ENCODE peak calls at places on chromosome 12, in seven cellular contexts. One of them, this sample, is unnamed.

GRCh38 chr12:131800594-131801135 is 27.5 kb upstream of the MMP17 start:
- DNase-seq in WTC11: no peak
- DNase-seq in A549: no peak
- DNase-seq in progenitor cell of endocrine pancreas: no peak
- DNase-seq in lower lobe of right lung: no peak
- DNase-seq in lower leg skin: no peak
- DNase-seq in upper lobe of left lung: no peak
- DNase-seq in this sample: no peak

GRCh38 chr12:108831309-108831991 is 25.9 kb downstream of the SSH1 start:
- DNase-seq in WTC11: no peak
- DNase-seq in A549: no peak
- DNase-seq in progenitor cell of endocrine pancreas: no peak
- DNase-seq in lower lobe of right lung: peak
- DNase-seq in lower leg skin: no peak
- DNase-seq in upper lobe of left lung: no peak
- DNase-seq in this sample: no peak

GRCh38 chr12:15662303-15662980 is 126.7 kb downstream of the EPS8 start:
- DNase-seq in WTC11: no peak
- DNase-seq in A549: peak
- DNase-seq in progenitor cell of endocrine pancreas: no peak
- DNase-seq in lower lobe of right lung: no peak
- DNase-seq in lower leg skin: no peak
- DNase-seq in upper lobe of left lung: no peak
- DNase-seq in this sample: no peak

GRCh38 chr12:54129028-54129903 is 59.5 kb downstream of the SMUG1 start:
- DNase-seq in WTC11: no peak
- DNase-seq in A549: no peak
- DNase-seq in progenitor cell of endocrine pancreas: no peak
- DNase-seq in lower lobe of right lung: no peak
- DNase-seq in lower leg skin: no peak
- DNase-seq in upper lobe of left lung: peak
- DNase-seq in this sample: no peak

GRCh38 chr12:95943231-95943842 is at the start of gene AMDHD1:
- DNase-seq in WTC11: peak
- DNase-seq in A549: peak
- DNase-seq in progenitor cell of endocrine pancreas: peak
- DNase-seq in lower lobe of right lung: peak
- DNase-seq in lower leg skin: peak
- DNase-seq in upper lobe of left lung: peak
- DNase-seq in this sample: peak

GRCh38 chr12:38850463-38850862 is 54.9 kb downstream of the CPNE8 start:
- DNase-seq in WTC11: no peak
- DNase-seq in A549: no peak
- DNase-seq in progenitor cell of endocrine pancreas: no peak
- DNase-seq in lower lobe of right lung: no peak
- DNase-seq in lower leg skin: no peak
- DNase-seq in upper lobe of left lung: no peak
- DNase-seq in this sample: no peak

GRCh38 chr12:131963381-131963780 is 13.6 kb downstream of the EP400 start:
- DNase-seq in WTC11: no peak
- DNase-seq in A549: no peak
- DNase-seq in progenitor cell of endocrine pancreas: no peak
- DNase-seq in lower lobe of right lung: no peak
- DNase-seq in lower leg skin: peak
- DNase-seq in upper lobe of left lung: no peak
- DNase-seq in this sample: no peak

GRCh38 chr12:120830052-120830940 is 73.9 kb downstream of the SPPL3 start:
- DNase-seq in WTC11: no peak
- DNase-seq in A549: no peak
- DNase-seq in progenitor cell of endocrine pancreas: no peak
- DNase-seq in lower lobe of right lung: no peak
- DNase-seq in lower leg skin: no peak
- DNase-seq in upper lobe of left lung: no peak
- DNase-seq in this sample: no peak

GRCh38 chr12:105331805-105332251 is 1.3 kb downstream of the C12orf75 start:
- DNase-seq in WTC11: no peak
- DNase-seq in A549: no peak
- DNase-seq in progenitor cell of endocrine pancreas: no peak
- DNase-seq in lower lobe of right lung: no peak
- DNase-seq in lower leg skin: no peak
- DNase-seq in upper lobe of left lung: no peak
- DNase-seq in this sample: no peak

GRCh38 chr12:9707864-9708808 is 24.8 kb downstream of the CLECL1 start:
- DNase-seq in WTC11: peak
- DNase-seq in A549: peak
- DNase-seq in progenitor cell of endocrine pancreas: peak
- DNase-seq in lower lobe of right lung: peak
- DNase-seq in lower leg skin: no peak
- DNase-seq in upper lobe of left lung: no peak
- DNase-seq in this sample: peak

GRCh38 chr12:31970199-31970598 is 11.0 kb downstream of the RESF1 start:
- DNase-seq in WTC11: no peak
- DNase-seq in A549: peak
- DNase-seq in progenitor cell of endocrine pancreas: no peak
- DNase-seq in lower lobe of right lung: no peak
- DNase-seq in lower leg skin: no peak
- DNase-seq in upper lobe of left lung: no peak
- DNase-seq in this sample: no peak

GRCh38 chr12:44876554-44877275 is 600 bp upstream of the NELL2 start:
- DNase-seq in WTC11: peak
- DNase-seq in A549: peak
- DNase-seq in progenitor cell of endocrine pancreas: peak
- DNase-seq in lower lobe of right lung: no peak
- DNase-seq in lower leg skin: no peak
- DNase-seq in upper lobe of left lung: peak
- DNase-seq in this sample: peak

GRCh38 chr12:96465896-96466295 is 23.5 kb upstream of the CFAP54 start:
- DNase-seq in WTC11: no peak
- DNase-seq in A549: no peak
- DNase-seq in progenitor cell of endocrine pancreas: no peak
- DNase-seq in lower lobe of right lung: no peak
- DNase-seq in lower leg skin: no peak
- DNase-seq in upper lobe of left lung: no peak
- DNase-seq in this sample: no peak

GRCh38 chr12:6934110-6934509 is 6.4 kb downstream of the ATN1 start:
- DNase-seq in WTC11: no peak
- DNase-seq in A549: no peak
- DNase-seq in progenitor cell of endocrine pancreas: no peak
- DNase-seq in lower lobe of right lung: no peak
- DNase-seq in lower leg skin: peak
- DNase-seq in upper lobe of left lung: no peak
- DNase-seq in this sample: no peak

GRCh38 chr12:64544796-64545382 is 65.4 kb upstream of the RASSF3 start:
- DNase-seq in WTC11: no peak
- DNase-seq in A549: no peak
- DNase-seq in progenitor cell of endocrine pancreas: no peak
- DNase-seq in lower lobe of right lung: no peak
- DNase-seq in lower leg skin: no peak
- DNase-seq in upper lobe of left lung: no peak
- DNase-seq in this sample: no peak

GRCh38 chr12:104063712-104064030 is 660 bp upstream of the HCFC2 start:
- DNase-seq in WTC11: no peak
- DNase-seq in A549: no peak
- DNase-seq in progenitor cell of endocrine pancreas: no peak
- DNase-seq in lower lobe of right lung: no peak
- DNase-seq in lower leg skin: peak
- DNase-seq in upper lobe of left lung: no peak
- DNase-seq in this sample: no peak

GRCh38 chr12:104213952-104214351 is 1.6 kb upstream of the TXNRD1 start:
- DNase-seq in WTC11: no peak
- DNase-seq in A549: no peak
- DNase-seq in progenitor cell of endocrine pancreas: no peak
- DNase-seq in lower lobe of right lung: no peak
- DNase-seq in lower leg skin: no peak
- DNase-seq in upper lobe of left lung: no peak
- DNase-seq in this sample: no peak

GRCh38 chr12:25495336-25496097 is 57.6 kb downstream of the LMNTD1 start:
- DNase-seq in WTC11: no peak
- DNase-seq in A549: no peak
- DNase-seq in progenitor cell of endocrine pancreas: no peak
- DNase-seq in lower lobe of right lung: no peak
- DNase-seq in lower leg skin: no peak
- DNase-seq in upper lobe of left lung: no peak
- DNase-seq in this sample: no peak

GRCh38 chr12:60201891-60202290 is 606.1 kb downstream of the SLC16A7 start:
- DNase-seq in WTC11: no peak
- DNase-seq in A549: no peak
- DNase-seq in progenitor cell of endocrine pancreas: no peak
- DNase-seq in lower lobe of right lung: no peak
- DNase-seq in lower leg skin: no peak
- DNase-seq in upper lobe of left lung: no peak
- DNase-seq in this sample: no peak

GRCh38 chr12:5177096-5177495 is 133.4 kb downstream of the KCNA5 start:
- DNase-seq in WTC11: no peak
- DNase-seq in A549: no peak
- DNase-seq in progenitor cell of endocrine pancreas: no peak
- DNase-seq in lower lobe of right lung: no peak
- DNase-seq in lower leg skin: peak
- DNase-seq in upper lobe of left lung: no peak
- DNase-seq in this sample: no peak

GRCh38 chr12:120583478-120584030 is 2.4 kb upstream of the POP5 start:
- DNase-seq in WTC11: peak
- DNase-seq in A549: peak
- DNase-seq in progenitor cell of endocrine pancreas: peak
- DNase-seq in lower lobe of right lung: peak
- DNase-seq in lower leg skin: peak
- DNase-seq in upper lobe of left lung: peak
- DNase-seq in this sample: peak

GRCh38 chr12:46259713-46260112 is 9.1 kb downstream of the SLC38A1 start:
- DNase-seq in WTC11: no peak
- DNase-seq in A549: no peak
- DNase-seq in progenitor cell of endocrine pancreas: no peak
- DNase-seq in lower lobe of right lung: no peak
- DNase-seq in lower leg skin: no peak
- DNase-seq in upper lobe of left lung: no peak
- DNase-seq in this sample: no peak

GRCh38 chr12:4579305-4580097 is 17.5 kb downstream of the DYRK4 start:
- DNase-seq in WTC11: no peak
- DNase-seq in A549: peak
- DNase-seq in progenitor cell of endocrine pancreas: no peak
- DNase-seq in lower lobe of right lung: no peak
- DNase-seq in lower leg skin: no peak
- DNase-seq in upper lobe of left lung: no peak
- DNase-seq in this sample: no peak

GRCh38 chr12:64299628-64300027 is 77.5 kb upstream of the KICS2 start:
- DNase-seq in WTC11: no peak
- DNase-seq in A549: no peak
- DNase-seq in progenitor cell of endocrine pancreas: no peak
- DNase-seq in lower lobe of right lung: no peak
- DNase-seq in lower leg skin: no peak
- DNase-seq in upper lobe of left lung: no peak
- DNase-seq in this sample: no peak

GRCh38 chr12:26970136-26970535 is 31.9 kb downstream of the FGFR1OP2 start:
- DNase-seq in WTC11: no peak
- DNase-seq in A549: no peak
- DNase-seq in progenitor cell of endocrine pancreas: no peak
- DNase-seq in lower lobe of right lung: no peak
- DNase-seq in lower leg skin: no peak
- DNase-seq in upper lobe of left lung: no peak
- DNase-seq in this sample: no peak

GRCh38 chr12:26976687-26977086 is 37.5 kb downstream of the TM7SF3 start:
- DNase-seq in WTC11: no peak
- DNase-seq in A549: no peak
- DNase-seq in progenitor cell of endocrine pancreas: no peak
- DNase-seq in lower lobe of right lung: no peak
- DNase-seq in lower leg skin: no peak
- DNase-seq in upper lobe of left lung: no peak
- DNase-seq in this sample: no peak

GRCh38 chr12:26966842-26967241 is 28.6 kb downstream of the FGFR1OP2 start:
- DNase-seq in WTC11: no peak
- DNase-seq in A549: no peak
- DNase-seq in progenitor cell of endocrine pancreas: no peak
- DNase-seq in lower lobe of right lung: no peak
- DNase-seq in lower leg skin: no peak
- DNase-seq in upper lobe of left lung: no peak
- DNase-seq in this sample: no peak

GRCh38 chr12:26971963-26972362 is 33.7 kb downstream of the FGFR1OP2 start:
- DNase-seq in WTC11: no peak
- DNase-seq in A549: no peak
- DNase-seq in progenitor cell of endocrine pancreas: no peak
- DNase-seq in lower lobe of right lung: no peak
- DNase-seq in lower leg skin: no peak
- DNase-seq in upper lobe of left lung: no peak
- DNase-seq in this sample: no peak
- TF ChIP-seq CTCF in WTC11: no peak
- TF ChIP-seq CTCF in A549: no peak
- TF ChIP-seq CTCF in progenitor cell of endocrine pancreas: no peak
- TF ChIP-seq CTCF in lower lobe of right lung: no peak
- TF ChIP-seq CTCF in lower leg skin: no peak
- TF ChIP-seq CTCF in upper lobe of left lung: no peak
- TF ChIP-seq CTCF in this sample: no peak

DNA sequence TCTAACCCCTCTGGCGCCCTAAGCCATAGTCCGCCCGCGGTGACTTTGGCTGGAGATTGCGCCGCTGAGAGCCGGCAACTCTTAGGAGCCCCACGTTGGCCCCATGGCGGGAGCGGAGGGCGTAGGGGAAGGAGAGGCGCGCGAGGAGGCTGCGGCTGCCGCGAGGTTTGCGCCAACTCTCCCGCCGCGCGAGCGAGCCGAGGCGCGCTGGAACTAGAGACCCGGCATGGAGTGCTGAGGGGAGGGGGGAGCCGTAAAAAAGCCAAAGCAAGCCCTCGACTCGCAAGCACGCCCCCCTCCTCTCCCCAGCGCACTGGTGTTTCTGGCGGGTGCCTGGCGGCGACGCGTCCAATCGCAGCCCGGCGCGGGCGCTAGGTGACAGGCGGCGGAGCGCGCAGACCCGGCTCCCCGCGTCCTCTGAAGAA is at the start of gene SYT10:
- DNase-seq in WTC11: peak
- DNase-seq in A549: no peak
- DNase-seq in progenitor cell of endocrine pancreas: peak
- DNase-seq in lower lobe of right lung: no peak
- DNase-seq in lower leg skin: no peak
- DNase-seq in upper lobe of left lung: peak
- DNase-seq in this sample: peak
- TF ChIP-seq CTCF in WTC11: no peak
- TF ChIP-seq CTCF in A549: no peak
- TF ChIP-seq CTCF in progenitor cell of endocrine pancreas: peak
- TF ChIP-seq CTCF in lower lobe of right lung: no peak
- TF ChIP-seq CTCF in lower leg skin: no peak
- TF ChIP-seq CTCF in upper lobe of left lung: no peak
- TF ChIP-seq CTCF in this sample: no peak

GRCh38 chr12:89355243-89356068 is 3.2 kb upstream of the DUSP6 start:
- DNase-seq in WTC11: no peak
- DNase-seq in A549: peak
- DNase-seq in progenitor cell of endocrine pancreas: no peak
- DNase-seq in lower lobe of right lung: no peak
- DNase-seq in lower leg skin: no peak
- DNase-seq in upper lobe of left lung: peak
- DNase-seq in this sample: no peak
- TF ChIP-seq CTCF in WTC11: no peak
- TF ChIP-seq CTCF in A549: no peak
- TF ChIP-seq CTCF in progenitor cell of endocrine pancreas: peak
- TF ChIP-seq CTCF in lower lobe of right lung: peak
- TF ChIP-seq CTCF in lower leg skin: no peak
- TF ChIP-seq CTCF in upper lobe of left lung: no peak
- TF ChIP-seq CTCF in this sample: no peak

DNA sequence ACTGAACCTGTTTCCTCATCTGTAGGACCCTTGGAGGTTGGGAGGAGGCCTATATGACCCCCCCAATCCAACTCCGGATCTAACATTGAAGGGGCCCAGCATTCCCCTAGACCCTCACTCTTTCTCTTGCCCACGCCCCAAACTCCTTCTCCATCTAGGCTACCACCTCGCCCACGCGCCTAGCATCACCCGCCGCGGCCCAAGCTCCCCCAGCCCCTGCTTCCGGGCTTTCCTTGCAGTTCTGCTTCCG is 468 bp downstream of the CERS5 start:
- DNase-seq in WTC11: no peak
- DNase-seq in A549: no peak
- DNase-seq in progenitor cell of endocrine pancreas: no peak
- DNase-seq in lower lobe of right lung: peak
- DNase-seq in lower leg skin: peak
- DNase-seq in upper lobe of left lung: no peak
- DNase-seq in this sample: no peak
- TF ChIP-seq CTCF in WTC11: no peak
- TF ChIP-seq CTCF in A549: no peak
- TF ChIP-seq CTCF in progenitor cell of endocrine pancreas: no peak
- TF ChIP-seq CTCF in lower lobe of right lung: no peak
- TF ChIP-seq CTCF in lower leg skin: no peak
- TF ChIP-seq CTCF in upper lobe of left lung: no peak
- TF ChIP-seq CTCF in this sample: no peak